ENCODE peak calls at places on chromosomes 2 and 18, in seven cellular contexts. T is GM12878, A is ovary, N is sigmoid colon, W is transverse colon, F is stomach, K is A549. J is an unnamed sample.

GRCh38 chr2:237677951-237678481 is 50.6 kb downstream of the LRRFIP1 start:
- DNase-seq in T (no peak), A (no peak), N (peak; percentile 85), W (no peak), F (no peak), K (no peak), J (no peak)

GRCh38 chr18:35049111-35050003 is 8.1 kb downstream of the MAPRE2 start:
- DNase-seq in T (no peak), A (no peak), N (no peak), W (no peak), F (no peak), K (no peak), J (no peak)

GRCh38 chr2:164879901-164880535 is 38.4 kb upstream of the COBLL1 start:
- DNase-seq in T (no peak), A (no peak), N (no peak), W (no peak), F (no peak), K (no peak), J (no peak)

GRCh38 chr2:128395640-128396499 is 77.2 kb upstream of the HS6ST1 start:
- DNase-seq in T (no peak), A (no peak), N (peak; percentile 53), W (peak; percentile 5), F (peak; percentile 20), K (no peak), J (no peak)

GRCh38 chr2:64498438-64498837 is 25.7 kb upstream of the AFTPH start:
- DNase-seq in T (no peak), A (no peak), N (no peak), W (no peak), F (no peak), K (no peak), J (no peak)

GRCh38 chr2:65471409-65471808 is 39.0 kb upstream of the SPRED2 start:
- DNase-seq in T (no peak), A (no peak), N (no peak), W (no peak), F (no peak), K (no peak), J (no peak)

GRCh38 chr2:64979744-64980143 is 9.5 kb upstream of the SLC1A4 start:
- DNase-seq in T (no peak), A (no peak), N (no peak), W (no peak), F (no peak), K (no peak), J (no peak)

GRCh38 chr2:38039511-38039910 is 36.4 kb downstream of the CYP1B1 start:
- DNase-seq in T (no peak), A (no peak), N (no peak), W (no peak), F (no peak), K (no peak), J (no peak)

GRCh38 chr2:231187736-231188505 is 10.5 kb upstream of the ARMC9 start:
- DNase-seq in T (no peak), A (peak; percentile 69), N (peak; percentile 62), W (no peak), F (peak; percentile 22), K (no peak), J (no peak)

GRCh38 chr2:63654959-63655358 is 66.2 kb downstream of the MDH1 start:
- DNase-seq in T (peak; percentile 26), A (no peak), N (no peak), W (no peak), F (no peak), K (no peak), J (no peak)

GRCh38 chr2:210199186-210199765 is 26.0 kb downstream of the ACADL start:
- DNase-seq in T (no peak), A (no peak), N (no peak), W (no peak), F (no peak), K (peak; percentile 25), J (no peak)

GRCh38 chr2:131567891-131568290 is 40.2 kb downstream of the CCDC74A start:
- DNase-seq in T (no peak), A (no peak), N (no peak), W (no peak), F (no peak), K (no peak), J (no peak)

GRCh38 chr2:55805662-55806061 is 112.0 kb upstream of the PNPT1 start:
- DNase-seq in T (no peak), A (no peak), N (no peak), W (no peak), F (no peak), K (no peak), J (no peak)

GRCh38 chr18:33755918-33756590 is 178.0 kb downstream of the ASXL3 start:
- DNase-seq in T (no peak), A (no peak), N (peak; percentile 63), W (peak; percentile 26), F (no peak), K (peak; percentile 29), J (no peak)

GRCh38 chr2:41933585-41934322 is 114.1 kb upstream of the PKDCC start:
- DNase-seq in T (no peak), A (no peak), N (no peak), W (no peak), F (no peak), K (peak; percentile 88), J (no peak)

GRCh38 chr18:35189510-35189909 is 51.3 kb upstream of the ZNF397 start:
- DNase-seq in T (no peak), A (no peak), N (no peak), W (no peak), F (no peak), K (no peak), J (no peak)

GRCh38 chr2:3040819-3041218 is 336.8 kb downstream of the EIPR1 start:
- DNase-seq in T (no peak), A (no peak), N (no peak), W (no peak), F (no peak), K (no peak), J (no peak)

GRCh38 chr2:186460465-186460864 is 25.6 kb upstream of the ZC3H15 start:
- DNase-seq in T (no peak), A (no peak), N (no peak), W (no peak), F (no peak), K (peak; percentile 26), J (no peak)

GRCh38 chr2:32061430-32061829 is 1.9 kb upstream of the SPAST start:
- DNase-seq in T (no peak), A (no peak), N (no peak), W (no peak), F (no peak), K (no peak), J (no peak)

GRCh38 chr18:489244-490023 is 11.1 kb downstream of the COLEC12 start:
- DNase-seq in T (no peak), A (no peak), N (no peak), W (no peak), F (no peak), K (no peak), J (no peak)

GRCh38 chr2:102116675-102117471 is 25.7 kb upstream of the IL1R1 start:
- DNase-seq in T (no peak), A (no peak), N (no peak), W (no peak), F (no peak), K (no peak), J (no peak)

GRCh38 chr18:58911766-58912165 is 47.1 kb downstream of the ZNF532 start:
- DNase-seq in T (no peak), A (no peak), N (no peak), W (no peak), F (no peak), K (peak; percentile 17), J (peak; percentile 24)

GRCh38 chr2:40545645-40546044 is 93.8 kb upstream of the SLC8A1 start:
- DNase-seq in T (no peak), A (no peak), N (no peak), W (no peak), F (no peak), K (no peak), J (no peak)

GRCh38 chr2:39664898-39665591 is 672 bp upstream of the TMEM178A start:
- DNase-seq in T (no peak), A (no peak), N (no peak), W (no peak), F (no peak), K (no peak), J (no peak)

GRCh38 chr2:201235865-201236811 is 24.2 kb upstream of the CASP8 start:
- DNase-seq in T (no peak), A (peak; percentile 62), N (peak; percentile 74), W (peak; percentile 37), F (no peak), K (peak; percentile 67), J (no peak)

GRCh38 chr2:216850665-216851327 is 9.1 kb downstream of the TNP1 start:
- DNase-seq in T (no peak), A (no peak), N (no peak), W (no peak), F (no peak), K (no peak), J (no peak)

GRCh38 chr2:171688129-171688465 is 828 bp downstream of the DYNC1I2 start:
- DNase-seq in T (no peak), A (no peak), N (no peak), W (no peak), F (no peak), K (no peak), J (no peak)

GRCh38 chr2:171687287-171688128 is at the start of gene DYNC1I2:
- DNase-seq in T (peak; percentile 91), A (peak; percentile 90), N (peak; percentile 96), W (peak; percentile 91), F (peak; percentile 89), K (peak; percentile 97), J (peak; percentile 81)
- TF ChIP-seq EP300 in T (no peak), A (no peak), N (no peak), W (no peak), F (no peak), K (no peak), J (peak; percentile 88)

GRCh38 chr18:55795101-55795669 is 207.2 kb upstream of the TCF4 start:
- DNase-seq in T (no peak), A (no peak), N (no peak), W (no peak), F (no peak), K (no peak), J (no peak)
- TF ChIP-seq POLR2A in T (no peak), A (no peak), N (no peak), W (no peak), F (no peak), K (no peak), J (no peak)

DNA sequence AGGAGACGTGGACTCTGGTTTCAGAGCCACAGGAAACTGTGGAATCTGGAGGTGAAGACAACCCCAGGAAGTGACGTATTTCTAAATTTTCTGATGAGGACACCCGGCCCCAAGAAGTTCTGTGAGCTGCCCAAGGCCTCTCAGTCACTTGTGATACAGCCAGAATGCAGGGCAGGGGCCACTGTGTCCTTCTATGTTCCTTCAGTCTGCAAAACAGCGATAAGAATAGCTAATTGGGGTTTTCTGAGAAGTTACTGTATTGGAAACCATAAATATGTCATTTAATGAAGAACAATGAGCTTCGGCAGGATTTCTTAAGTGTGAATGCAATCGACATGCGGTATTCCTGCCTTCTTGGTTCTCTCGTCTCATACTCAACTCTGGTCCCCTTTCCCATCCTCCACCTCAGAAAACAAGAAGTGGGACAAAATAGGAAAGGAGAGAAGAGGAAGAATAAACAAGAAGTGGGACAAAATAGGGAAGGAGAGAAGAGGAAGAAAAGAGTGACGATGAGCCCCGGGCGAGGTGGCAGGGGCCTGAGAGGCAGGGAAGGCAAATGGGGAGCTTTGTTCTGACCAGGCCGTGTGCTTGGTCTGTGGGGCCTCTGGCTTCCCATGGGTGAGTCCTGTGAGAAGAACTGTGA is 282.0 kb upstream of the REV1 start:
- DNase-seq in T (no peak), A (no peak), N (no peak), W (no peak), F (no peak), K (no peak), J (no peak)
- TF ChIP-seq EP300 in T (no peak), A (no peak), N (no peak), W (no peak), F (no peak), K (no peak), J (peak; percentile 80)

GRCh38 chr2:66497706-66498596 is 63.0 kb downstream of the MEIS1 start:
- DNase-seq in T (no peak), A (no peak), N (no peak), W (no peak), F (no peak), K (no peak), J (no peak)
- TF ChIP-seq POLR2A in T (no peak), A (no peak), N (no peak), W (no peak), F (no peak), K (no peak), J (no peak)